ENCODE peak calls at places on chromosomes 13 and 19, in four cellular contexts. F, L, K and A are unnamed samples.

GRCh38 chr19:50549927-50550593 is 18.2 kb downstream of the LRRC4B start:
- DNase-seq in F (no peak), L (no peak), K (no peak), A (no peak)

GRCh38 chr13:113151745-113152707 is 6.4 kb upstream of the PROZ start:
- DNase-seq in F (peak; percentile 64), L (peak; percentile 65), K (peak; percentile 71), A (no peak)

GRCh38 chr19:33285441-33285927 is 16.9 kb downstream of the CEBPA start:
- DNase-seq in F (no peak), L (no peak), K (no peak), A (no peak)

GRCh38 chr13:109610517-109610916 is 175.9 kb downstream of the IRS2 start:
- DNase-seq in F (peak; percentile 62), L (peak; percentile 84), K (peak; percentile 7), A (no peak)

GRCh38 chr13:41934994-41935393 is 25.9 kb downstream of the VWA8 start:
- DNase-seq in F (no peak), L (no peak), K (no peak), A (no peak)

GRCh38 chr19:2912306-2912705 is 11.6 kb downstream of the ZNF57 start:
- DNase-seq in F (no peak), L (no peak), K (no peak), A (no peak)

GRCh38 chr13:58843071-58843470 is 1211.5 kb downstream of the PCDH17 start:
- DNase-seq in F (no peak), L (peak; percentile 70), K (no peak), A (no peak)

GRCh38 chr19:4976412-4977298 is 7.7 kb downstream of the KDM4B start:
- DNase-seq in F (peak; percentile 93), L (peak; percentile 83), K (peak; percentile 99), A (peak; percentile 62)

GRCh38 chr13:113049521-113049941 is 56.1 kb upstream of the F7 start:
- DNase-seq in F (peak; percentile 35), L (no peak), K (no peak), A (peak; percentile 50)

DNA sequence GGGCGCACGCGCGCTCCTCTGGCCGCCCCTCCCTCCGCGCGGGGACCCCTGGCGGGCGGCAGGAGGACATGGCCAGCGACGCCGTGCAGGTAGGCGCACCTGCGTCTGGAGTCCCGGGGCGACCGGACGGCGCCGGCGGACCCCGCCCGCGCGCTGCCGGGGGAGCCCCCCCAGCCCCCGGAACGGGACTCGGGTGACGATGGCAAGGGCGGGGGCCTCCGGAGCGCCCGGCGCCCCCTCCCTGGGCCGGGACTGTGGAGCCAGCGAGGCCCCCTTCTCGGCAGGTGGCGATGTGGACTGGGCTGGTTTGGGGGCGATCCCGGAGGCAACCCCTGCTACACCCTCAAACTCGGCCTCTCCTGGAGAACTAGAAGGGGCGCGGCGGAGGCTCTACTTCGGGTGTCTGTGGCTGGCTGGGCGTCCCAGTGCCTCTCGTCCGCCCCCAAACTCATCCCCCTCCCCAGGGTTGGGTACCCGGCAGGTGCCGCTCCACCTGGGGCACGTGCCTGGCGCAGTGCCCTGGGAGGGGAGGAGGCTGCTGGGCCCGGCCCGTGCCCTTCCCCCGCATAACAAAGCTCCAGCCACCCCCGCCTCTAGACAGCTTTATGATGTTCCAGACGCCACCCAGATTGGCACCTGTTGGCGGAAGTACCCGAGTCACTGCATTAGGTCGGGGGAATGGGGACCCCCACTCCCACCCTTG is 499 bp downstream of the PKN1 start:
- DNase-seq in F (no peak), L (peak; percentile 62), K (no peak), A (no peak)
- TF ChIP-seq CTCF in F (peak; percentile 18), L (peak; percentile 36), K (no peak), A (no peak)

GRCh38 chr13:98445340-98446233 is 131.3 kb downstream of the STK24 start:
- DNase-seq in F (peak; percentile 83), L (peak; percentile 96), K (peak; percentile 52), A (peak; percentile 65)
- H3K27ac ChIP-seq in F (no peak overlapping the region), L (no peak overlapping the region), K (peak overlapping the region; percentile 34), A (peak overlapping the region; percentile 44)

GRCh38 chr13:71285700-71286099 is 581.3 kb downstream of the DACH1 start:
- DNase-seq in F (no peak), L (peak; percentile 50), K (no peak), A (no peak)

DNA sequence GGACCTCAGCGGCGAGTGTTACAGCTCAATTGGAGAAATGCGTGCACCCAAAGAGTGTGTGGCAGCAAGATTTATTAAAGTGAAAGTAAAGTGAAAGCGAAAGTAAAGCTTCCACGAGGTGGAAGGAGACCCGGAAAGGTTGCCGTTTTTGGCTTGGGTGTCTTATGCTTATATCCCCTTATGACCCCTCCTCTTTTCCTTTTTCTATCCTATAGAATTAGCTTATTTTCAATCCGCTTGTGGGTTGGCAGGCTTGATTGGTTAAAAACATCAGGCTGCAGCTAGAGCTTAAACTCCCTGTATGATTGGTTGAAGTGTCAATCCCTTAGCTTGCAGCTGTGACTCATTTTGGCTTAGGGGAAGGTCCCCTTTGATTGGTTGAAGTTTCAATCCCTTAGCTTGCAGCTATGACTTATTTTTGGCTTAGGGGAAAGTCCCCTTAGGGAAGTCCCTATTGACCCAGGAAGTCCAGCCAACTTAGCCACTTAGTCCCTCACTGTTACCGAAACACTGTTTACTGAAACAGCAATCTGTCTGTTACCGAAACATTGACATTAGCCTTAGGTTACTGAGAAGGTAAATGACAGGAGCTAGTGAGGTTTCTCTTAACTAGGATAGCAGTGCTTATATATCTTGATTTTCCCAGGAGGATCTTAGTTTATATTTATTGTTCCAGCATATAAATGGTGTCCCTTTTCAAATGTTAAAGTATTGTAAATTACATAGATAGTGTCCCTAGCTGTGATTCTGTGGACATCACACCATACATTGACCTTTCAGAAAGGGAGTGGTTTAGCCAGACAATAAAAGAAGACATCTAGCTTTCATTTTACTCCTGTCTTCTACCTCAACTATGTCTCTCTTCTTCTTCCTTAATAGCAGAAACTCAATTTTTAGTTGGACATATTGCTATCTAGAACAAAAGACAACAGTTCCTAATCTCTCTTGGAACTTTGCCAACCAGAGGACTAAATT is 575.8 kb downstream of the DACH1 start:
- DNase-seq in F (no peak), L (no peak), K (peak; percentile 11), A (no peak)
- H3K4me3 ChIP-seq in F (peak overlapping the region; percentile 53), L (no peak overlapping the region), K (peak overlapping the region; percentile 44), A (peak overlapping the region; percentile 33)

DNA sequence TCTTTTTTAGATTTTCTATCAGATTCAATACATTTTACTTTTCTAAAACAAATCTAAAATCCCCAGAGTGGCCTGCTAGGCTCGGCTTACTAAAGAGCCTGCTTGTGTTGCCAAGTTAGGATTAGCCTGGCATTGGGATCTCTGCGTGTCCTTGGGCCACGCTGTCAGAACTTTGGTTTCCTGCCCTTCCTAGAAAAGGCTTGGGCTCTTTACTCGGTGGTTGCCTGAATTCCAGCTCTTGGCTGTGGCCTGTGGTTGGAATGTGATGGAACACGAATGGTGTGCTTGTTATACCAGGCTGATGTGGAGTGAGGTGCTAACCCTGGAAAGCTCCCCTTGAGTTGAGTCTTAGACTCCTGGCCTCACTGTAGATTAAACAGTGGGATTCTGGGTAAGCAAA is 8.5 kb downstream of the SPATA13 start:
- DNase-seq in F (no peak), L (peak; percentile 42), K (no peak), A (no peak)
- TF ChIP-seq CTCF in F (no peak), L (no peak), K (no peak), A (no peak)

GRCh38 chr19:18164072-18164471 is 9.5 kb upstream of the IFI30 start:
- DNase-seq in F (no peak), L (no peak), K (no peak), A (no peak)
- H3K27ac ChIP-seq in F (no peak overlapping the region), L (no peak overlapping the region), K (no peak overlapping the region), A (no peak overlapping the region)